ENCODE peak calls at places on chromosome 11, in four cellular contexts. X is colonic mucosa; F is CD4-positive, CD25-positive, alpha-beta regulatory T cell; R is lower lobe of right lung. O is an unnamed sample. For H3K4me1, the result is how much of the 10 kb centered on the place peaks cover.

GRCh38 chr11:123719452-123719851 is 22.0 kb downstream of the ZNF202 start:
- DNase-seq in X (no peak), F (no peak), R (no peak), O (no peak)

GRCh38 chr11:86492370-86493030 is 117.8 kb downstream of the CCDC81 start:
- DNase-seq in X (no peak), F (no peak), R (no peak), O (no peak)

GRCh38 chr11:120869097-120869496 is 154.8 kb upstream of the TBCEL start:
- DNase-seq in X (no peak), F (no peak), R (no peak), O (no peak)

GRCh38 chr11:14519692-14520085 is 497 bp downstream of the PSMA1 start:
- DNase-seq in X (no peak), F (peak), R (no peak), O (no peak)

GRCh38 chr11:69195819-69196218 is 40.1 kb downstream of the SMIM38 start:
- DNase-seq in X (no peak), F (no peak), R (no peak), O (no peak)

GRCh38 chr11:105524286-105524685 is 85.6 kb upstream of the GRIA4 start:
- DNase-seq in X (no peak), F (no peak), R (no peak), O (no peak)

GRCh38 chr11:110679323-110679980 is 32.8 kb downstream of the ARHGAP20 start:
- DNase-seq in X (no peak), F (no peak), R (no peak), O (no peak)

GRCh38 chr11:87724358-87724757 is 450.9 kb downstream of the RAB38 start:
- DNase-seq in X (no peak), F (no peak), R (no peak), O (no peak)

DNA sequence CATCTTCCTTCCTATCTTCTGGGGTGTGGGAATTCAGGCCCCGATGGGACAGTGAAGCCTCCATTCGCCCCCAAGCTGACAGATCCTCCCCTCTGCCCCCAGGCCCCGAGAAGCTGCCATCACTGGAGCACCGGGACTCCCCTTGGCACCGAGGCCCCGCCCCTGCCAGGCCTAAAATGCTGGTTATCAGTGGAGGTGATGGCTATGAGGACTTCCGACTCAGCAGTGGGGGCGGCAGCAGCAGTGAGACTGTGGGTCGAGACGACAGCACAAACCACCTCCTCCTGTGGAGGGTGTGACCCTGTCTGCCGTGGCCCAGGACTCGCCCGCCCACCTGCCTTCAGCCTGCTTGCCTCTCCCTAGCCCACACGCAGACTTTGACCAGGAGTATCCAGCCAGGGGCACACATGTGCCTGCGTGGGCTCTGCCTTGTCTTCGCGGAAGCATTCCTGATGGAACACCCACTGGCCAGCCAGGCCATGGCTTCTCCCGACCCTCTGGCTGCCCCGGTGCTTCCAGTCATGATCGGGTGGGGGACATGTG is 8.6 kb upstream of the RELT start:
- DNase-seq in X (no peak), F (peak), R (no peak), O (no peak)
- H3K4me1 ChIP-seq in X (under half), F (under half), R (under half), O (under half)

DNA sequence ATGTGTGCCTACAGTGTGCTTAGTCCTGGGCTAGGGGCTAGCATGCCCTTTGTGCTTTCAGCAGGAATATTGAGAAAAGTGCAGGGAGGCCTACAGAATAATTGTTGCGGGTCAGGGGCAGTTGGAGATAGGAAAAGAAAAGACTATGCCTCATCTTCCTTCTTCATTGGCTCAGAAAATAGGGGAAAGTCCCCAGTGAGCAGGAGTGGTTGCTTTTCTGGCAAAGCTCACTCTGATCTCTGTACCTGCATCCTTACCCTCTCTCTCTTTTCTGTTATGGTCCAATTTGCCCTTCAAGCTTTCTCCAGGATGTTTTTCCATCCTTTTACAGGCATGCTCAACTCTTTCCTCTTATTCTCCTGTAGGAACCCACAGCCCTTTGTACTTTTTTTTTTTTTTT is 29.5 kb upstream of the RRM1 start:
- DNase-seq in X (no peak), F (no peak), R (no peak), O (no peak)
- H3K4me1 ChIP-seq in X (under half), F (under half), R (under half), O (under half)

GRCh38 chr11:65920035-65920802 is 993 bp downstream of the DRAP1 start:
- DNase-seq in X (peak), F (no peak), R (no peak), O (no peak)

GRCh38 chr11:65921033-65921555 is 1.9 kb downstream of the DRAP1 start:
- DNase-seq in X (no peak), F (no peak), R (no peak), O (no peak)

GRCh38 chr11:65918211-65919150 is at the start of gene C11orf68:
- DNase-seq in X (no peak), F (peak), R (no peak), O (no peak)

GRCh38 chr11:65917434-65918210 is 1.2 kb downstream of the C11orf68 start:
- DNase-seq in X (no peak), F (no peak), R (no peak), O (no peak)

DNA sequence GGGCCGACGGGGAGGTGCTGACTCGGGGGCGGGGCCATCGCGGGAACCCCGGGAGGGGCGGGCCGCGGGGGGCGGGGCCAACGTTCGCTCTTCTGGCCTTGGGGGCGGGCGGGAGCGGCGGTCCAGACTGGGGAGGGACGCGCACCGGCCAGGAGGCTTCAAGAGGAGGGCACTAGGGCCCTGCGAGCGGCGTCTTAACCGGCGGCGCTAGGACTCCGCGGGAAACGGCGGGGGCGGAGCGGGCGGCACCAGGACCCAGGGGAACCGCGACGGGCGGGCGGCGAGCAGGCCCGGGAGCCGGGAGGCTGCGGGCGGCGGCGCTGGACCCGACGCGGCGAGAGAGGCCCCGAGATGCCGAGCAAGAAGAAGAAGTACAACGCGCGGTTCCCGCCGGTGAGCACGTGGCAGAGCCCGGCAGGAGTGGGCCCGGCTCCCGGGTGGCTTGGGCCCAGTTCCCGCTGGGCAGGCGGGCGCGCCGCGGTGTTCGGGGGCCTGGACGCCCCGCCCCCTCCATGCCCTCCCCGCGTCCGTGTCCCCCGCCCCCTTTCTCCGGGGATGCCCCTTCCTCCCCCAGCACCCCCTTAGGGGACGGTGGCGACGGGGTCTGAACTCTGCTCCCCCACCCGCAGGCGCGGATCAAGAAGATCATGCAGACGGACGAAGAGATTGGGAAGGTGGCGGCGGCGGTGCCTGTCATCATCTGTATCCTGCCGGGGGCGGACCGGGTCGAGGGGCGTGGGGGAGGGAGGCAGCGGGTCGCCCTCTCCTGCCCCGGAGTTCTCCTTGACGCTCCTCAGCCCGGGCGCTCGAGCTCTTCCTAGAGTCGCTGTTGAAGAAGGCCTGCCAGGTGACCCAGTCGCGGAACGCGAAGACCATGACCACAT is at the start of gene DRAP1:
- DNase-seq in X (peak), F (peak), R (peak), O (peak)
- H3K4me1 ChIP-seq in X (under half), F (under half), R (half or more), O (under half)

DNA sequence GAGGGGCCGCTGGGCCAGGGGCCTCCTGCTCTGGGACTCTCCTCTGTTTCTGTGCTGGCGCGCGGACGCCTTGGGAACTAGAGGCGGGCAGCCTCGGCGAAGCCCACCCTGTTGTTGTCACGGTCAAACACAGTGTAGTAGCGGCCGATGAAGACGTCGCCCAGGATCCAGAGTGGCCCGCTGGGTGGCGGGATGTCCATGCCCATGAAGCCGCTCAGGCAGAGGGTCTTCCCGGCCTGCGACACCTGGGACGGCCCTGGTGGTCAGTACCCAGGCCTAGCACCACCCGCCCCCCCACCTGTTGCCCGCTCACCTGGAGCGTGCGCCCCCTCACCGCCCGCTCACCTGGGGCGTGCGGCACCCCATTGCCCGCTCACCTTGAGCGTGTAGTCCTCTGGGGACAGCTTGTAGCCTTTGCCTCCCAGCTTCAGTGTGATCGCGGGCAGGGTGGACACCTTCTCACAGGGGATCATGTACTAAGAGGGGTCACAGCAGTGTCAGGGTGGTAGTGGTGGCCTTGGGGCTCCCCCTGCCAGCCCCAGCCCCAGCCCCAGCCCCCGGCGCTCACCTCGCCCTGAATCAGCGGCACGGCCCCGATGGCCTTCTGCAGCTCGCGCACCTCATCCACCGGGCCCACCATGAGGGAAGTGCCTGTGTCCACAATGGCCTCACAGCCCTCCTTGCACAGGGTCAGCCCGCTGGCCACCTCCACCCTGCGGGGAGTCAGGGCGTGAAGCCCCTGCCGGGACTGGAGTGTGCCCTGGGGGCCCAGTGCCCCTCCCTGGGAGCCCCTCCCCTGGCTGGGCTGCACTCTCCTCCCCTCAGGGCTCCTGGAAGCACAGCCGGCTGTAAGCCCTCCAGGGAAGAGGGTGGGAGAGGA is 3.3 kb upstream of the IFITM10 start:
- DNase-seq in X (no peak), F (no peak), R (peak), O (no peak)
- H3K4me1 ChIP-seq in X (under half), F (under half), R (half or more), O (under half)

DNA sequence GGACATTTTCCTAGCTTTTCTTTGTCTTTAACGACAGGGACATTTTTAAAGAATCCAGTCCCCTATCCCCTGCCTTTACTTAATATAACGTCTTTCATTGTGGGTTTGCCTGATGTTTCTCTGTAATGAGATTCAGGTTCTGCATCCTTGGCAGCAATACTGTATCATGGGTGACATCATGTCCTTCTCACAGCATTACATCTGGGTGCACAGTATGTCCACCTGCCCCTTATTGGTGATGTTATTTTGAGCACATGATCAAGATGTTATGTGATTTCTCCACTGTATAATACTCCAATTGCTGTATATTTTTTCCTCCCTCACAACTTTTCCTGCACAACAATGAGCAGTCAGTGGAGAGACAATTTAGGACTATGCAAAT is 9.7 kb upstream of the STK33 start:
- DNase-seq in X (no peak), F (no peak), R (no peak), O (no peak)
- H3K4me1 ChIP-seq in X (under half), F (under half), R (under half), O (under half)

GRCh38 chr11:12701815-12702214 is 27.6 kb downstream of the TEAD1 start:
- DNase-seq in X (no peak), F (no peak), R (no peak), O (no peak)
- H3K4me1 ChIP-seq in X (under half), F (under half), R (under half), O (under half)

GRCh38 chr11:7577226-7577882 is 63.6 kb downstream of the PPFIBP2 start:
- DNase-seq in X (peak), F (no peak), R (no peak), O (no peak)

GRCh38 chr11:7577883-7578242 is 64.1 kb downstream of the PPFIBP2 start:
- DNase-seq in X (peak), F (peak), R (no peak), O (no peak)

GRCh38 chr11:7576671-7577225 is 62.9 kb downstream of the PPFIBP2 start:
- DNase-seq in X (peak), F (no peak), R (no peak), O (no peak)

GRCh38 chr11:7579226-7579825 is 65.5 kb downstream of the PPFIBP2 start:
- DNase-seq in X (no peak), F (no peak), R (no peak), O (no peak)

GRCh38 chr11:7578276-7578955 is 64.6 kb downstream of the PPFIBP2 start:
- DNase-seq in X (no peak), F (no peak), R (no peak), O (no peak)
- H3K4me1 ChIP-seq in X (under half), F (under half), R (half or more), O (under half)

DNA sequence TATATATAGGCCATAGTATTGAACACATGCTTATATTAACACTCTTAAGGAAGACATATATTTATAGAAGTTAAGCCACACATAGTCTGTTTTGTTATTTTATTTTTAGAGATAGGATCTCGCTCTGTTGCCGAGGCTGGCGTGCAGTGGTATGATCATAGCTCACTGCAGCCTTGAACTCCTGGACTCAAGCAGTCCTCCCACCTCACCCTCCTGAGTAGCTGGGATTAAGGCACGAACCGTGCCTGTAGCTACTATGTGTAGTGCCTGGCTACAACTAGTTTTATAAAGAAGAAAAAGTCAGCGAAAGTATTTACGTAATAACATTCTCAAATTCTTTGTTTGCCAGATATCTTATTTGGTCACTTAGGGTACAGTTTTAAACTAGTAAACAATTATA is 5.6 kb upstream of the UCP2 start:
- DNase-seq in X (no peak), F (no peak), R (no peak), O (no peak)
- H3K4me1 ChIP-seq in X (under half), F (under half), R (under half), O (under half)